ENCODE peak calls at places on chromosomes 11 and 22, in four cellular contexts. G is GM12878, F is K562, K is SK-N-SH. M is an unnamed sample.

GRCh38 chr22:21447694-21448402 is 19.3 kb upstream of the TMEM191C start:
- DNase-seq in K (peak; percentile 58), G (no peak), F (peak; percentile 89), M (no peak)

GRCh38 chr11:109306322-109306721 is 115.7 kb upstream of the C11orf87 start:
- DNase-seq in F (no peak), G (no peak), K (no peak), M (no peak)

GRCh38 chr11:79439893-79440450 is 858 bp downstream of the TENM4 start:
- DNase-seq in G (no peak), K (peak; percentile 76), F (no peak), M (no peak)

GRCh38 chr11:35546317-35546716 is 20.9 kb upstream of the PAMR1 start:
- DNase-seq in K (no peak), G (no peak), F (no peak), M (no peak)

GRCh38 chr11:132576706-132577105 is 955.6 kb downstream of the OPCML start:
- DNase-seq in G (no peak), F (no peak), K (no peak), M (no peak)

GRCh38 chr22:37416806-37417205 is 10.5 kb downstream of the ELFN2 start:
- DNase-seq in F (no peak), G (no peak), K (peak; percentile 66), M (no peak)

GRCh38 chr11:114482114-114482513 is 42.8 kb downstream of the REXO2 start:
- DNase-seq in K (no peak), F (no peak), G (no peak), M (no peak)

GRCh38 chr11:61533401-61533800 is 24.9 kb downstream of the LRRC10B start:
- DNase-seq in G (no peak), F (no peak), K (no peak), M (no peak)

GRCh38 chr22:19691721-19692341 is 22.5 kb upstream of the SEPTIN5 start:
- DNase-seq in G (no peak), K (no peak), F (peak; percentile 93), M (no peak)

GRCh38 chr11:106503901-106504300 is 426.4 kb downstream of the AASDHPPT start:
- DNase-seq in F (no peak), G (no peak), K (peak; percentile 7), M (no peak)

GRCh38 chr11:64181506-64182411 is 4.2 kb upstream of the STIP1 start:
- DNase-seq in K (peak; percentile 88), G (no peak), F (peak; percentile 84), M (peak; percentile 82)

GRCh38 chr11:121448431-121448941 is 3.6 kb upstream of the SORL1 start:
- DNase-seq in K (no peak), F (no peak), G (no peak), M (no peak)

DNA sequence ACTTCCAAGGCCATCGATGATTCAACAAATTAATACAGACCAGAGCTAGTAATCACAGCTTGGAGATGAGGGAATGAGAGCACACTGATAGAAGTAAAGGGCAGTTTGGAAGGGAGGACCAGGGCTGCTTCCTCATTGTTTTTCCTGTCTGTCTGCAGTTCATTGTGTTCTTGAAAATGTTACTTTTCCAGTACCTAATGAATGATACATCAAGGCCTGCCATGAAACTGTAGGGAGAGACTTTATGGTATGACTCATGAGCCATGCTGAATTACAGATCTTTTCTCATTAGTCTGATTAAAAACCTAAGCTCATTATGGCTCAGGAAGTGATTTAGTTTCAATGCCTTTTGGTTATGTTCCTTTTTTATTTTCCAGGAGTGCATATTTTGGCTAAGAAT is 855.6 kb downstream of the KCNA4 start:
- DNase-seq in G (no peak), K (no peak), F (no peak), M (no peak)
- TF ChIP-seq NFIC in G (no peak), K (no peak), F (no peak), M (no peak)

GRCh38 chr11:77204792-77205466 is 76.9 kb downstream of the MYO7A start:
- DNase-seq in F (no peak), G (no peak), K (no peak), M (no peak)

GRCh38 chr11:77201991-77202841 is 74.2 kb downstream of the MYO7A start:
- DNase-seq in F (no peak), K (no peak), G (no peak), M (no peak)

GRCh38 chr11:77203901-77204755 is 76.1 kb downstream of the MYO7A start:
- DNase-seq in K (no peak), G (no peak), F (no peak), M (no peak)

GRCh38 chr11:77201370-77201769 is 73.3 kb downstream of the MYO7A start:
- DNase-seq in K (no peak), F (no peak), G (no peak), M (no peak)

DNA sequence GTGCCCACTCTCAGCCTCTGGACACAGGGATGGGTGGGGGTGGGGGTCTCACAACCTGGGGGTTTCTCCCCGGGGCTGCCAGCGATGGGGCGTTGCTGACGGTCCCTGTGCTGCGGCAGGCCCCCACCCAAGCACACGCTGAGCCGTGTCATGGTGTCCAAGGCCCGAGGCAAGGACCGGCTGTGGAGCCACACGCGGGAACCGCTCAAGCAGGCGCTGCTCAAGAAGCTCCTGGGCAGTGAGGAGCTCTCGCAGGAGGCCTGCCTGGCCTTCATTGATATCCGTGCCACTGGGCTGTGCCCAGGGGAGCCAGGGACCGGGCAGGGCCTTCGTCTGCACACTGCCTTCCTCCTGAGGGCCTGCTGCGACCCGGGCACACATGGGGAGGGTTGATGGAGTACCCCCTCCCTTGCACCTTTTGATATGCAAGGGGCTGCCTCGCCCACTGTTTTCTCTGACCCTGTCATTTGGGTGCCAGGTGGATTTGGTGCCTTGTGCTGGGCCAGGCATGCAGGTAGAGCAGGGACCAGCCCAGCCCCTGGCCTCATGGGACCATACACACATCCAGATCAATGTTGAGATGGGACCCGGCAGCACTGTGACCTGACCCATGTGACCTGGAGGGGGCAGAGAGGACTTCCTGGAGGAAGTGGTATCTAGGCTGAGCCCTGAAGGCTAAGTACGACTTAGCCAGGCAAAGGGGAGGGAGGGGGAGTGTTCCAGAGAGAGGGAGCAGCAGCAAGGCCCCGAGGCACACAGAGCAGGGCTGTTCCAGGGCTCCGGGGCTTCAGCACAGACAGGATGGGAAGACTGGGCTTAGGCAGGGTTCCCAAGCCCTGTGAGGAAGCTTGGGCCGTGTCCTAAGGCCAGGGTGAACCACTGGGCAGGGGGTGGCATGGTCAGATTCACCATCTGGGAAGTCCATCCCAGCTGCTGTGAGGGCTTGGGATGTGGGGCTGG is 75.2 kb downstream of the MYO7A start:
- DNase-seq in F (no peak), K (no peak), G (no peak), M (no peak)
- TF ChIP-seq ZBTB33 in F (no peak), K (no peak), G (no peak), M (no peak)

GRCh38 chr22:39098026-39098425 is 982 bp downstream of the APOBEC3H start:
- DNase-seq in G (peak; percentile 76), K (no peak), F (no peak), M (no peak)
- TF ChIP-seq NFIC in G (no peak), K (no peak), F (no peak), M (no peak)

GRCh38 chr11:134463716-134464115 is 51.7 kb upstream of the B3GAT1 start:
- DNase-seq in F (no peak), G (no peak), K (no peak), M (no peak)

GRCh38 chr11:134466909-134467567 is 55.0 kb upstream of the B3GAT1 start:
- DNase-seq in F (no peak), K (no peak), G (no peak), M (peak; percentile 35)

GRCh38 chr11:134464196-134464595 is 52.2 kb upstream of the B3GAT1 start:
- DNase-seq in F (no peak), K (no peak), G (no peak), M (no peak)

GRCh38 chr11:134466035-134466908 is 54.2 kb upstream of the B3GAT1 start:
- DNase-seq in F (no peak), G (no peak), K (no peak), M (no peak)

GRCh38 chr11:134464981-134465730 is 53.1 kb upstream of the B3GAT1 start:
- DNase-seq in G (no peak), K (no peak), F (no peak), M (no peak)
- TF ChIP-seq ZBTB33 in G (no peak), K (no peak), F (no peak), M (no peak)

DNA sequence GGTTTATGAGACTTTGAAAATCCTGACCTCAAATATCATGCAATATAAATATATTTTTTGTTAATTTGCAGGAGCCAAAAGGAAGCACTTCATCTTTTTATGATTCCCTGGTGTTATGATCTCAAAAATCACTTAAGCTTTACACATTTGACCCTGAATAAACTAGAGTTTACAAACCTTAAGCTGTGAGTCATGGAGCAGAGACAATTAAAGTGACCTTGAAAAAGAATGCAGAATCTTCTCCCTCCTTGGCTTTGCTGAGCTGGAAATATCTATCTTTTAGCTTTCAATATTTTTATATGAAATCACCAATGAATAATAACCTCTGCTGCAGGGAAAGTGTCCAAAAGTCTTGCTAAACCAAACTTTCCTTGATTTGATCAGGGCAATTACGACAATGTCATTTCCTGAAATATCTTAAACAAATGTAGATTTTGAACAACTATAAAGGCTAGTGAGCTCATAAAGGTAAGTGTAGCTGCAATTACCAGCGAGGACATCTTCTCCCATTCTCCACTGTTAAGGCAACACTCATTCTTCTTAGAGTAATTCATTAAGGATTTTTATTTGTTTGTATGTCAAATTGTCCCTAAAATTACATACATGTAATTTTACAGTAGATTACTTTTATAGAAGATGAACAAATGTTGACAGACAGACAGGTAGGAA is 747.0 kb upstream of the LUZP2 start:
- DNase-seq in K (no peak), G (no peak), F (no peak), M (no peak)
- TF ChIP-seq NFIC in K (no peak), G (no peak), F (no peak), M (no peak)

GRCh38 chr22:22867996-22868715 is 19.5 kb upstream of the IGLL5 start:
- DNase-seq in G (no peak), K (no peak), F (peak; percentile 53), M (no peak)
- TF ChIP-seq ZBTB33 in G (no peak), K (no peak), F (no peak), M (no peak)

GRCh38 chr11:94706211-94706610 is 61.9 kb upstream of the AMOTL1 start:
- DNase-seq in K (no peak), F (no peak), G (no peak), M (no peak)
- TF ChIP-seq NFIC in K (no peak), F (no peak), G (no peak), M (no peak)